ENCODE peak calls at places on chromosomes 2 and 18, in six cellular contexts. Z, E, V, J, N and L are unnamed samples.

GRCh38 chr2:169046440-169047151 is 15.5 kb upstream of the ABCB11 start:
- DNase-seq in Z (no peak), E (no peak), V (no peak), J (no peak), N (no peak), L (no peak)

GRCh38 chr2:182463760-182464159 is 36.9 kb upstream of the PDE1A start:
- DNase-seq in Z (no peak), E (no peak), V (no peak), J (no peak), N (no peak), L (no peak)

GRCh38 chr18:9534844-9535243 is 59.5 kb downstream of the RALBP1 start:
- DNase-seq in Z (no peak), E (no peak), V (no peak), J (no peak), N (no peak), L (no peak)

GRCh38 chr2:225806105-225806504 is 406.6 kb downstream of the NYAP2 start:
- DNase-seq in Z (no peak), E (no peak), V (no peak), J (no peak), N (no peak), L (peak)

GRCh38 chr2:160583162-160583522 is 89.5 kb upstream of the RBMS1 start:
- DNase-seq in Z (peak), E (no peak), V (no peak), J (no peak), N (no peak), L (peak)

GRCh38 chr2:61978522-61978921 is 73.0 kb downstream of the COMMD1 start:
- DNase-seq in Z (no peak), E (no peak), V (no peak), J (peak), N (no peak), L (no peak)

GRCh38 chr2:196971574-196972279 is 45.2 kb upstream of the PGAP1 start:
- DNase-seq in Z (no peak), E (no peak), V (peak), J (no peak), N (no peak), L (no peak)

GRCh38 chr2:66364495-66364992 is 70.4 kb upstream of the MEIS1 start:
- DNase-seq in Z (peak), E (no peak), V (no peak), J (no peak), N (peak), L (peak)

GRCh38 chr2:54566896-54567295 is 110.8 kb downstream of the SPTBN1 start:
- DNase-seq in Z (no peak), E (no peak), V (no peak), J (no peak), N (no peak), L (no peak)

GRCh38 chr18:48942554-48943261 is 8.1 kb downstream of the SMAD7 start:
- DNase-seq in Z (peak), E (no peak), V (no peak), J (no peak), N (no peak), L (peak)

GRCh38 chr2:128777091-128778045 is 458.7 kb upstream of the HS6ST1 start:
- DNase-seq in Z (no peak), E (no peak), V (no peak), J (peak), N (peak), L (no peak)

GRCh38 chr2:60306231-60306861 is 247.1 kb downstream of the BCL11A start:
- DNase-seq in Z (no peak), E (no peak), V (no peak), J (no peak), N (no peak), L (no peak)

GRCh38 chr2:108958002-108958401 is 31.0 kb downstream of the EDAR start:
- DNase-seq in Z (no peak), E (no peak), V (no peak), J (no peak), N (no peak), L (no peak)

GRCh38 chr2:150487537-150488429 is at the start of gene RND3:
- DNase-seq in Z (peak), E (peak), V (peak), J (peak), N (peak), L (peak)

GRCh38 chr2:37855283-37856041 is 69.6 kb upstream of the RMDN2 start:
- DNase-seq in Z (peak), E (no peak), V (no peak), J (peak), N (peak), L (no peak)

GRCh38 chr18:14907420-14907819 is 159.4 kb downstream of the ANKRD30B start:
- DNase-seq in Z (no peak), E (no peak), V (no peak), J (no peak), N (no peak), L (no peak)

GRCh38 chr18:24630346-24630880 is 170.0 kb downstream of the HRH4 start:
- DNase-seq in Z (no peak), E (no peak), V (no peak), J (no peak), N (no peak), L (no peak)

GRCh38 chr2:2502150-2502549 is 171.1 kb upstream of the MYT1L start:
- DNase-seq in Z (no peak), E (no peak), V (no peak), J (no peak), N (no peak), L (no peak)

GRCh38 chr2:12169721-12170120 is 423.3 kb downstream of the LPIN1 start:
- DNase-seq in Z (peak), E (peak), V (peak), J (peak), N (peak), L (peak)

GRCh38 chr2:11343626-11344341 is 652 bp downstream of the ROCK2 start:
- DNase-seq in Z (no peak), E (peak), V (peak), J (peak), N (peak), L (peak)

GRCh38 chr2:160317113-160318099 is 117.3 kb upstream of the ITGB6 start:
- DNase-seq in Z (peak), E (no peak), V (no peak), J (no peak), N (no peak), L (no peak)

GRCh38 chr2:12296915-12297314 is 419.8 kb upstream of the TRIB2 start:
- DNase-seq in Z (no peak), E (no peak), V (no peak), J (no peak), N (no peak), L (no peak)

GRCh38 chr2:117714110-117714509 is 100.4 kb upstream of the DDX18 start:
- DNase-seq in Z (no peak), E (no peak), V (no peak), J (no peak), N (no peak), L (no peak)

GRCh38 chr18:74525741-74526140 is 8.6 kb upstream of the CNDP1 start:
- DNase-seq in Z (no peak), E (no peak), V (no peak), J (no peak), N (peak), L (no peak)

DNA sequence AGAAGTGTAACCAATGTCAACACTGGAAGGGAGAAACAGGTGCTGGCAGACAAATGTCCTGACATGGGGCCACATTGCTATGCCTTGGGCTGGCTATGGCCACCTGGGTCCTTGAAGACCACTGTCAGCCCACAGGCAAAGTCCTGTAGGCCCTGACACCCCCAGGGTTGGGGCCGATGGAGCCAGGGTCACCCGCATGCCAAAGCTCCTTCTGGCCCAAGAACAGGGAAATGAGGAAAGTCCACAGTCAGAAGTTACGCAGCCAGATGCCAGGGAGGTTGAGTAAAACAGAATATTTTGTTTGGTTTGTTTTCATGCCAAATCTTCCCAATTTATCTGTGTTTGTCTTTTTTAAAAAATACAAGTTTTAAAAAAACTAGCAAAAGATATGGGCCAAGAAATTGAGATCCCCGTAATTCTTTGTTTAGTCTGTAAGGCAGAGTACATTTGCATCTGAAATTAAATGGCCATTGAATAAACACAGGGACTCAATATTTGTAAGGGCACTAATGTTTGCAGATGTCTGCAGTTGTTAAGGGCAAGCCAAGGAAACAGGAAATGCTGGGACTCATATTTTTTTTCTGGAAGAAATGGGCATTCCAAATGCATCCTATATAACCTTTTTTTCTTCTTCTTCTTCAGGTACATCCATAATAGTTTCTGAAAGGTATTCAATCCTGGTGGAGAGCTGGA is 186.4 kb downstream of the FAM210A start:
- DNase-seq in Z (no peak), E (no peak), V (no peak), J (no peak), N (no peak), L (no peak)
- TF ChIP-seq CTCF in Z (no peak), E (no peak), V (no peak), J (no peak), N (no peak), L (no peak)

GRCh38 chr18:35118641-35119040 is 77.4 kb downstream of the MAPRE2 start:
- DNase-seq in Z (no peak), E (no peak), V (no peak), J (no peak), N (no peak), L (no peak)

GRCh38 chr18:35121531-35121930 is 80.3 kb downstream of the MAPRE2 start:
- DNase-seq in Z (no peak), E (no peak), V (no peak), J (no peak), N (no peak), L (no peak)

GRCh38 chr18:35123811-35124210 is 82.6 kb downstream of the MAPRE2 start:
- DNase-seq in Z (no peak), E (no peak), V (no peak), J (no peak), N (no peak), L (no peak)

GRCh38 chr18:35121038-35121437 is 79.8 kb downstream of the MAPRE2 start:
- DNase-seq in Z (no peak), E (no peak), V (no peak), J (no peak), N (no peak), L (no peak)

GRCh38 chr18:35122586-35123224 is 81.5 kb downstream of the MAPRE2 start:
- DNase-seq in Z (no peak), E (peak), V (peak), J (no peak), N (no peak), L (no peak)
- TF ChIP-seq CTCF in Z (no peak), E (no peak), V (peak), J (no peak), N (no peak), L (no peak)

GRCh38 chr18:47755102-47755456 is 175.4 kb downstream of the SMAD2 start:
- DNase-seq in Z (no peak), E (no peak), V (no peak), J (no peak), N (no peak), L (no peak)

GRCh38 chr18:47752796-47753645 is 177.4 kb downstream of the SMAD2 start:
- DNase-seq in Z (no peak), E (no peak), V (no peak), J (no peak), N (no peak), L (no peak)

GRCh38 chr18:47756364-47757016 is 174.0 kb downstream of the SMAD2 start:
- DNase-seq in Z (peak), E (peak), V (peak), J (peak), N (no peak), L (peak)

GRCh38 chr18:47754311-47755101 is 176.0 kb downstream of the SMAD2 start:
- DNase-seq in Z (no peak), E (peak), V (peak), J (no peak), N (no peak), L (no peak)

DNA sequence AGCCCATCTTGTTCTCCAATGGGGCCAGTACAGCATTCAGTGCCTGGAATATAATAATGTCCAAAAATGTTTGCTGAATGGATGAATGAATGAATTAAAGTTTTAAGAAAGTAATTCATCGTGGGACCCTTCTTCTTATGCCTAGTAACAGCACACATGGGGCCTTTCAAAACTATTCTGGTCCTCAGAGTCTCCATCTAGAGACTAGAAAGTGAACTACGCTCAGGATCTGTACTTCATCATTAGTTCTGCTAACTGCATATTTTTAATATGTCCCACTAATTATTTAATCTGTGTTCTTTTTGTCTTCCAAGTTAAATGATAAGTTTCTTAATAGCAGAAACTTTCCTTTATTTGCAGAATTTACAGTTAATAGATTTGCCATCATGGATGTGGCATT is 172.5 kb downstream of the SMAD2 start:
- DNase-seq in Z (no peak), E (no peak), V (no peak), J (no peak), N (no peak), L (no peak)
- TF ChIP-seq CTCF in Z (peak), E (peak), V (peak), J (no peak), N (no peak), L (peak)

DNA sequence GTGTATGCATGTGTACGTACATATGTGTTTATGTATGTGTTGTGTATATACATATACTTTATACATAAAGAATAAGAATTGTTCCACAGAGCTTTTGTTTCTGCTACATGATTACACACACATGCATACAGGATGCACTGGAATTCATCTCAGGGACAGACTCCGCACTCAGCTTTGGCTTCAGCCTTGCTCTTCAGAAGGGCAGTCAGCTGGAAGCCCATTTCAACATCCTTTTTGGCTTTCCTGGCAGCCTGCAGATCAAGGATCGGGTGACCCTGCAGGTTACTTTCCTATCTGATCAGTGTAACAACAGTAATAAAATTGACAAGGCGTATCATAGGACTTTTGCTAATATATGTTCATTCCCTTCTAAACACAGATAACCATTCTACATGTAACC is 144.1 kb upstream of the COPS8 start:
- DNase-seq in Z (no peak), E (no peak), V (no peak), J (no peak), N (no peak), L (no peak)
- TF ChIP-seq CTCF in Z (no peak), E (no peak), V (no peak), J (no peak), N (no peak), L (no peak)

GRCh38 chr2:105888625-105889024 is 143.9 kb downstream of the NCK2 start:
- DNase-seq in Z (no peak), E (no peak), V (peak), J (no peak), N (no peak), L (no peak)
- TF ChIP-seq CTCF in Z (no peak), E (no peak), V (peak), J (no peak), N (no peak), L (no peak)

GRCh38 chr2:28419003-28419704 is 26.5 kb downstream of the FOSL2 start:
- DNase-seq in Z (no peak), E (no peak), V (no peak), J (no peak), N (no peak), L (no peak)
- TF ChIP-seq CTCF in Z (no peak), E (no peak), V (no peak), J (no peak), N (no peak), L (no peak)

GRCh38 chr2:29013046-29013780 is 32.1 kb downstream of the TOGARAM2 start:
- DNase-seq in Z (no peak), E (no peak), V (no peak), J (no peak), N (no peak), L (no peak)
- TF ChIP-seq CTCF in Z (no peak), E (no peak), V (no peak), J (no peak), N (no peak), L (no peak)

DNA sequence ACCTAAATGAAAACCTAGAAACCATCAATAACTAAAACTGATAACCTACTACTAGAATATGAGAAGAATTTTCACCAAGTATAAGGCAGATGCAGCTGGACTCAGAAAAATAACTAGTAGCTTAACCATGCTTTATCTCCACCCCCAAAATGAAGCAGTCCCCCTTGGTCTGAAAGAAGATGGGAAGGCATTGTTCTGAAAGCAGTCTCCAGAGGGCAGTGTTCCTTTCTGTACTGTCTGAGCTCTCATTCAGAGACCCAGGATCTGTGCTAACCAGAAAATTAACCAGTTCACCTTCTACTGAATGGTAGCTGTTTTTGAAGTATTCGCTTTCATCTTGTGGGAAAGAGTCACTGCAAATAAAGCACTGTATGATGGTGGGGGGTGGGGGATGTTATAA is 273.0 kb downstream of the PDE11A start:
- DNase-seq in Z (peak), E (peak), V (peak), J (no peak), N (no peak), L (no peak)
- TF ChIP-seq CTCF in Z (peak), E (peak), V (peak), J (no peak), N (peak), L (peak)

DNA sequence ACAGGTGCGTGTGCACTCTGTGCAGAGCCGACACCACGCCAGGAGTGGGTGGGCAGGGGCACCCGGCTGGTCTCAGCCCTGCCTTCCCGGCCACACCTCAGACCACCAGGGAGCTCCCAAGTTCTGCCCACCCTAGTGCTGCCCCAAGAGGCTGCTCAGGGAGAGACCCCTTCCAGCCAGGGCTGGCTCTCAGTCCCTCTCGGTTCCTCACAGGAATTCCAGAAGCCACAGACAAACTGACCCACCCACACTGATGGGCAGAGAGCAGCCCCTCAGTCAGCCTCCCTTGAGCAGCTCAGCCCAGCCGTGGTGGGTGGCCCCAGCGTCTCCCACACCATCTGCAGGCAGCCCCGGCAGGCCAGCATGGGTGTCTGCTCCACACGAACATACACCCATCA is 33.8 kb downstream of the GPC1 start:
- DNase-seq in Z (no peak), E (peak), V (no peak), J (no peak), N (peak), L (no peak)
- TF ChIP-seq CTCF in Z (no peak), E (no peak), V (no peak), J (no peak), N (no peak), L (no peak)

GRCh38 chr2:175015340-175015739 is 10.2 kb upstream of the CHN1 start:
- DNase-seq in Z (no peak), E (no peak), V (no peak), J (no peak), N (no peak), L (no peak)
- TF ChIP-seq CTCF in Z (no peak), E (no peak), V (no peak), J (no peak), N (no peak), L (no peak)